ENCODE peak calls at places on chromosomes 6 and 20, in five cellular contexts. V, Z, S, M and I are unnamed samples.

GRCh38 chr20:60237981-60238380 is 279.8 kb downstream of the CDH26 start:
- DNase-seq in V (no peak), Z (no peak), S (no peak), M (no peak), I (no peak)

GRCh38 chr20:49676581-49677291 is 36.9 kb downstream of the B4GALT5 start:
- DNase-seq in V (peak), Z (peak), S (no peak), M (peak), I (no peak)

GRCh38 chr6:35363293-35363750 is 21.0 kb downstream of the PPARD start:
- DNase-seq in V (no peak), Z (no peak), S (no peak), M (peak), I (peak)

GRCh38 chr6:144214029-144214428 is 63.7 kb downstream of the STX11 start:
- DNase-seq in V (no peak), Z (no peak), S (no peak), M (no peak), I (no peak)

GRCh38 chr20:63706852-63707557 is 771 bp downstream of the ARFRP1 start:
- DNase-seq in V (peak), Z (no peak), S (no peak), M (peak), I (peak)

GRCh38 chr6:3251462-3252314 is 7.1 kb upstream of the PSMG4 start:
- DNase-seq in V (peak), Z (peak), S (no peak), M (peak), I (peak)

GRCh38 chr20:64112691-64113443 is 5.5 kb upstream of the NPBWR2 start:
- DNase-seq in V (no peak), Z (no peak), S (no peak), M (no peak), I (peak)

GRCh38 chr6:48311301-48311700 is 200.3 kb upstream of the PTCHD4 start:
- DNase-seq in V (no peak), Z (no peak), S (no peak), M (no peak), I (no peak)

GRCh38 chr20:50406610-50407136 is 103.5 kb upstream of the PTPN1 start:
- DNase-seq in V (no peak), Z (no peak), S (no peak), M (no peak), I (no peak)

GRCh38 chr6:105459884-105460283 is 57.0 kb upstream of the PREP start:
- DNase-seq in V (no peak), Z (peak), S (no peak), M (no peak), I (no peak)

GRCh38 chr6:74768738-74769137 is 437.1 kb downstream of the COL12A1 start:
- DNase-seq in V (no peak), Z (no peak), S (no peak), M (no peak), I (no peak)

GRCh38 chr20:38536310-38536709 is 44.7 kb upstream of the ADIG start:
- DNase-seq in V (no peak), Z (no peak), S (no peak), M (no peak), I (no peak)

GRCh38 chr20:23138226-23138625 is 52.1 kb upstream of the CD93 start:
- DNase-seq in V (no peak), Z (no peak), S (no peak), M (no peak), I (no peak)

GRCh38 chr6:64145658-64146057 is 510.1 kb downstream of the PHF3 start:
- DNase-seq in V (no peak), Z (no peak), S (no peak), M (no peak), I (no peak)
- TF ChIP-seq SIN3A in V (no peak), Z (no peak), S (no peak), M (no peak), I (no peak)

GRCh38 chr6:54191460-54191859 is 80.2 kb downstream of the MLIP start:
- DNase-seq in V (no peak), Z (no peak), S (no peak), M (no peak), I (no peak)
- TF ChIP-seq EP300 in V (no peak), Z (no peak), S (no peak), M (no peak), I (no peak)

GRCh38 chr6:161215876-161216615 is 57.8 kb downstream of the AGPAT4 start:
- DNase-seq in V (no peak), Z (no peak), S (no peak), M (no peak), I (no peak)

GRCh38 chr6:161216616-161217205 is 57.1 kb downstream of the AGPAT4 start:
- DNase-seq in V (no peak), Z (no peak), S (no peak), M (no peak), I (no peak)

GRCh38 chr6:161218222-161218621 is 55.6 kb downstream of the AGPAT4 start:
- DNase-seq in V (no peak), Z (no peak), S (no peak), M (no peak), I (no peak)

GRCh38 chr6:161219336-161220079 is 54.4 kb downstream of the AGPAT4 start:
- DNase-seq in V (no peak), Z (no peak), S (no peak), M (no peak), I (no peak)

DNA sequence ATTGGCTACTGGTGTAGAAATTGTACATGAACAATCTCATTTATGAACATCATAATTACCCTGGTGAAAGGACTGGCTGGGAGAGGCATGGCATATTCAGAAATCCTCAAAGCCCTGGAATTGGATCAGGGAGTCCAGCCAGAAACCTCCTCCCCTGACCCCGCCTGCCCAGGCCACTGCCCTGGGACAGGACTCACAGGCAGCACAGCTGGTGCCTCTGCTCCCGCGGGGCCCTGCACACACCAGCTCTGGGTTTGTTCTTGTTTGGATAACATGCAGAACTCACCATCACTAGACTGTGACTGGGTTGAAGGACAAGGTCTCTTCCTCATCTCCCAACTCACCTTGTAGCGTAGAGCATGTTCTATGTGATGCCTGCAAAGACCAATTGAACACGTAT is 56.2 kb downstream of the AGPAT4 start:
- DNase-seq in V (no peak), Z (no peak), S (no peak), M (no peak), I (no peak)
- TF ChIP-seq RFX5 in V (no peak), Z (no peak), S (no peak), M (no peak), I (no peak)

DNA sequence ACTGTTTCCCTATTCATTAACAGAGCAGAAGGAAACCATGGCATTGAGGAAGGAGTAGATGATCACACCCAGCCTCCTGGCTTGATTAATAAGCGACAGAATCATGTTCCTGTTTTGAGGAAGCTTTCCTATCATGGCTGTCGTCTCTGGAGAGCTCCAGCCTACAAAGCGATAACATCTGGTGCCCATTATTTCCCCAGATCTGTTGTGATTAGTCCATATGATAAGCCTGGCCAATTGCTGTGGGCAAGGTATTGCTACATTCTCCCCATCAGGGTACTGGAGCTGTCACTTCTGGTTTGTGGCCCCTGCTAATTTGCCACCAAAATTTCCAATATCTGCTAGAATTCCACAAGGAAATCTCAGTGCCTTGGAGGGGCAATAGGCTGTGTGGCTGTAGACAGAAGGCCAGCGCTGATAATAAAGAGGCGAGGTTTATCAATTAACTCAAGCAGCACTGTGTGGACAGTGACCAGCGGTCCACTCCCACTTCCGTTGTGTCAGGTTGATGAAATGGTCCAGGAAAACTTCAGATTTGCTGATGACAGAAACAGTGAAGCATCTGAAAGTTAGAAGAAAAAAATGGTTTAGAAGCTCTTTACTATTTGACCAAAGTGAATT is 66.4 kb downstream of the OLIG3 start:
- DNase-seq in V (no peak), Z (no peak), S (no peak), M (no peak), I (no peak)
- TF ChIP-seq SIN3A in V (no peak), Z (no peak), S (no peak), M (no peak), I (no peak)

DNA sequence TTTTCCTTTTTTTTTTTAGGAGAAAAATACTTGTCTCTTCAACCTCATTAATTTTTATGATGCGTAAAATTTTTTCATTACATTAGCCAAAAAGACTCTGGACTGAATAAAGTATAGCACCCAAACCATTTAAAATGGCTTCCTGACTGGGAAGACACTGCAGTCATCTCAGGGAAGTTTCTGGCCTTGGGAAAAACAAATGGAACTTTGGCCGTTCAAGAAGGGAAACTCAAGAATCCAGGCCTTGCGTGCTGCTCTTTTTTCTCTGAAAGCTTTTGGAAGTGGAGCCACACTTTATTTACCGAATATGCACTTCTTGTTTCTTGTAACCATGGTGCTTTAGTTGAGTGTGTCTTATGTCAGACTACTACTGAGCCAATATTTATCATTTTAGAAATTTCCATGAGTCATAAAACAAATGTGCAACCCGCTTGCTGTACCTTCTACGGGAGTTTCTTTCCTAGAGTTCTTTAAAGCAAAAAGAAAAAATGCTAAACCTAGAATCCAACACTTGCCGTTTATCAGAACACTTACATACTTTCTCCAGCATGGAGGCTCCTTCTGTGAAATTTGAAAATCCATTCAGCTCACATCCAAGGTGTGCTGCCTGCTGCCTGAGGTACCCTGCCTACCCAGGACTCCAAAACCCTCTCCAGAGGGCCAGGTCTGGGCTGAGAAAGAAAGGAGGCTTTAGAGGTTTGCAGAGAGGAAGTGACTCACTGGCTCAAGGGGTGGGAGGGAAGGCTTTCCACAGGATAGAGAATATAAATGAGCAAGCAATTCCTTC is 11.5 kb upstream of the DSTN start:
- DNase-seq in V (peak), Z (no peak), S (no peak), M (peak), I (no peak)
- TF ChIP-seq EP300 in V (no peak), Z (no peak), S (no peak), M (peak), I (peak)